ENCODE peak calls at places on chromosome 12, in five cellular contexts. A is AG04450, G is GM18507, T is Karpas-422, V is left lung. M is an unnamed sample.

GRCh38 chr12:5912437-5913334 is 32.4 kb downstream of the ANO2 start:
- DNase-seq in A (no peak), G (no peak), T (no peak), V (no peak), M (peak)

GRCh38 chr12:76878045-76878898 is 547 bp downstream of the CSRP2 start:
- DNase-seq in A (no peak), G (no peak), T (no peak), V (peak), M (no peak)

GRCh38 chr12:64216239-64216638 is 5.9 kb downstream of the KICS2 start:
- DNase-seq in A (no peak), G (no peak), T (no peak), V (no peak), M (no peak)

GRCh38 chr12:131102991-131103609 is 149.4 kb downstream of the ADGRD1 start:
- DNase-seq in A (no peak), G (no peak), T (no peak), V (peak), M (peak)

GRCh38 chr12:98678946-98679610 is 34.0 kb downstream of the APAF1 start:
- DNase-seq in A (no peak), G (no peak), T (no peak), V (no peak), M (no peak)

GRCh38 chr12:80491176-80491575 is 47.1 kb downstream of the PTPRQ start:
- DNase-seq in A (no peak), G (no peak), T (no peak), V (no peak), M (no peak)

GRCh38 chr12:54372113-54372806 is 8.0 kb upstream of the GPR84 start:
- DNase-seq in A (no peak), G (no peak), T (no peak), V (no peak), M (no peak)

GRCh38 chr12:45613306-45613705 is 116.2 kb upstream of the ARID2 start:
- DNase-seq in A (peak), G (no peak), T (no peak), V (no peak), M (no peak)

GRCh38 chr12:90999518-90999917 is 5.3 kb downstream of the EPYC start:
- DNase-seq in A (no peak), G (no peak), T (no peak), V (no peak), M (no peak)

GRCh38 chr12:19066471-19067001 is 63.0 kb upstream of the PLEKHA5 start:
- DNase-seq in A (no peak), G (no peak), T (no peak), V (no peak), M (no peak)

GRCh38 chr12:96258451-96258933 is 64.3 kb downstream of the ELK3 start:
- DNase-seq in A (no peak), G (no peak), T (no peak), V (no peak), M (no peak)

GRCh38 chr12:22641353-22642053 is 16.5 kb downstream of the ETNK1 start:
- DNase-seq in A (no peak), G (no peak), T (no peak), V (no peak), M (no peak)

GRCh38 chr12:121789233-121789781 is 4.2 kb downstream of the RHOF start:
- DNase-seq in A (no peak), G (no peak), T (no peak), V (no peak), M (peak)

GRCh38 chr12:21831671-21832357 is 57.3 kb upstream of the KCNJ8 start:
- DNase-seq in A (no peak), G (no peak), T (peak), V (no peak), M (no peak)

GRCh38 chr12:115444336-115444735 is 760.4 kb upstream of the TBX3 start:
- DNase-seq in A (no peak), G (no peak), T (no peak), V (no peak), M (no peak)

GRCh38 chr12:40262657-40263056 is 37.9 kb downstream of the LRRK2 start:
- DNase-seq in A (no peak), G (no peak), T (no peak), V (no peak), M (no peak)

GRCh38 chr12:100959481-100959880 is 164.9 kb downstream of the ANO4 start:
- DNase-seq in A (peak), G (no peak), T (no peak), V (no peak), M (no peak)

GRCh38 chr12:46964496-46965098 is 114.8 kb upstream of the PCED1B start:
- DNase-seq in A (peak), G (no peak), T (no peak), V (no peak), M (no peak)

GRCh38 chr12:93836616-93837260 is 159.6 kb downstream of the CRADD start:
- DNase-seq in A (no peak), G (no peak), T (no peak), V (no peak), M (no peak)

GRCh38 chr12:1828863-1829262 is 8.5 kb downstream of the LRTM2 start:
- DNase-seq in A (no peak), G (no peak), T (no peak), V (no peak), M (no peak)

GRCh38 chr12:127078577-127079350 is 1188.2 kb upstream of the TMEM132C start:
- DNase-seq in A (no peak), G (no peak), T (no peak), V (no peak), M (no peak)

GRCh38 chr12:113155641-113156040 is 6.1 kb downstream of the CFAP73 start:
- DNase-seq in A (no peak), G (no peak), T (no peak), V (no peak), M (no peak)